ENCODE peak calls at places on chromosomes 5 and 9, in six cellular contexts. E, V, I, X, T and Y are unnamed samples. For H3K9me3, the result is how much of the 10 kb centered on the place peaks cover.

GRCh38 chr5:79151933-79152671 is 40.5 kb downstream of the BHMT start:
- DNase-seq in T (no peak), E (no peak), X (no peak), I (no peak), V (no peak), Y (no peak)

GRCh38 chr5:174404848-174405247 is 319.5 kb upstream of the MSX2 start:
- DNase-seq in E (no peak), V (no peak), I (no peak), X (no peak), T (no peak), Y (no peak)

GRCh38 chr5:17252543-17252942 is 35.1 kb downstream of the BASP1 start:
- DNase-seq in E (no peak), X (no peak), T (no peak), I (no peak), V (no peak), Y (no peak)

GRCh38 chr5:14560091-14560595 is 21.4 kb upstream of the OTULINL start:
- DNase-seq in X (no peak), V (no peak), T (no peak), E (peak), I (no peak), Y (no peak)

GRCh38 chr9:68416891-68417570 is 60.6 kb downstream of the PGM5 start:
- DNase-seq in V (no peak), T (no peak), I (no peak), X (no peak), E (no peak), Y (no peak)

GRCh38 chr5:6407547-6408259 is 29.4 kb upstream of the MED10 start:
- DNase-seq in I (no peak), T (no peak), X (no peak), E (no peak), V (no peak), Y (no peak)

GRCh38 chr9:36987409-36987808 is 46.7 kb downstream of the PAX5 start:
- DNase-seq in T (no peak), E (no peak), I (no peak), X (no peak), V (no peak), Y (no peak)

GRCh38 chr9:94951591-94952115 is 225.2 kb downstream of the AOPEP start:
- DNase-seq in X (no peak), E (no peak), V (no peak), T (no peak), I (no peak), Y (no peak)

GRCh38 chr9:104075801-104076753 is 18.0 kb upstream of the SMC2 start:
- DNase-seq in T (no peak), X (no peak), E (no peak), V (no peak), I (no peak), Y (no peak)

GRCh38 chr5:131758520-131758900 is 38.3 kb downstream of the FNIP1 start:
- DNase-seq in I (no peak), X (no peak), E (no peak), V (no peak), T (no peak), Y (no peak)

GRCh38 chr9:112505083-112505482 is 18.5 kb downstream of the KIAA1958 start:
- DNase-seq in I (no peak), X (no peak), T (no peak), E (no peak), V (no peak), Y (no peak)

GRCh38 chr9:111052831-111053230 is 14.6 kb upstream of the LPAR1 start:
- DNase-seq in E (no peak), T (no peak), V (no peak), X (no peak), I (no peak), Y (no peak)

GRCh38 chr9:5813837-5814236 is 19.1 kb downstream of the ERMP1 start:
- DNase-seq in T (no peak), V (no peak), I (no peak), X (no peak), E (no peak), Y (no peak)

GRCh38 chr5:167769846-167770420 is 521.5 kb upstream of the WWC1 start:
- DNase-seq in V (no peak), X (no peak), T (no peak), E (no peak), I (no peak), Y (no peak)

GRCh38 chr5:80703747-80704146 is 49.0 kb upstream of the DHFR start:
- DNase-seq in I (no peak), E (no peak), V (no peak), T (no peak), X (no peak), Y (no peak)

GRCh38 chr9:130845901-130846381 is 10.9 kb downstream of the ABL1 start:
- DNase-seq in T (peak), I (no peak), V (no peak), E (no peak), X (no peak), Y (no peak)

GRCh38 chr5:75057551-75057950 is 5.2 kb upstream of the GCNT4 start:
- DNase-seq in X (no peak), T (no peak), V (no peak), E (peak), I (no peak), Y (no peak)

GRCh38 chr9:130118841-130119520 is 53.2 kb upstream of the NCS1 start:
- DNase-seq in I (no peak), V (no peak), T (no peak), X (no peak), E (no peak), Y (peak)

GRCh38 chr9:128635266-128636023 is 21.2 kb downstream of the DYNC2I2 start:
- DNase-seq in T (peak), E (no peak), V (peak), X (no peak), I (peak), Y (peak)

GRCh38 chr5:131773805-131774204 is 23.0 kb downstream of the FNIP1 start:
- DNase-seq in I (no peak), E (no peak), X (no peak), V (no peak), T (no peak), Y (no peak)

GRCh38 chr5:154989641-154990040 is 23.9 kb upstream of the KIF4B start:
- DNase-seq in V (no peak), T (no peak), I (no peak), E (no peak), X (no peak), Y (no peak)

GRCh38 chr5:131747180-131748105 is 49.4 kb downstream of the FNIP1 start:
- DNase-seq in X (no peak), E (peak), V (no peak), T (no peak), I (no peak), Y (no peak)

GRCh38 chr9:104927216-104927911 is 591 bp downstream of the ABCA1 start:
- DNase-seq in I (no peak), E (peak), V (peak), X (no peak), T (peak), Y (peak)

GRCh38 chr5:172404746-172405145 is 49.6 kb downstream of the SH3PXD2B start:
- DNase-seq in X (no peak), I (no peak), E (no peak), T (no peak), V (no peak), Y (no peak)

GRCh38 chr9:14652729-14653377 is 40.4 kb downstream of the ZDHHC21 start:
- DNase-seq in T (no peak), E (no peak), X (no peak), V (no peak), I (no peak), Y (no peak)

GRCh38 chr9:81312346-81312745 is 377.0 kb downstream of the TLE1 start:
- DNase-seq in X (no peak), I (no peak), V (no peak), T (no peak), E (no peak), Y (no peak)

GRCh38 chr9:131333771-131334567 is 44.4 kb downstream of the PLPP7 start:
- DNase-seq in V (peak), T (no peak), E (no peak), X (no peak), I (no peak), Y (peak)

GRCh38 chr9:27943544-27943943 is 370.3 kb upstream of the C9orf72 start:
- DNase-seq in X (no peak), E (no peak), T (no peak), V (no peak), I (no peak), Y (no peak)

GRCh38 chr5:137696481-137696880 is 39.4 kb downstream of the KLHL3 start:
- DNase-seq in I (no peak), X (no peak), V (no peak), T (no peak), E (no peak), Y (no peak)

GRCh38 chr9:20981486-20981885 is 50.0 kb downstream of the HACD4 start:
- DNase-seq in V (peak), I (no peak), X (no peak), T (no peak), E (no peak), Y (peak)

GRCh38 chr9:115952667-115953316 is 200.8 kb upstream of the PAPPA start:
- DNase-seq in I (no peak), E (no peak), T (peak), X (no peak), V (no peak), Y (no peak)

GRCh38 chr5:174829511-174829864 is 105.1 kb downstream of the MSX2 start:
- DNase-seq in E (no peak), I (no peak), T (no peak), V (no peak), X (no peak), Y (no peak)

GRCh38 chr5:119454171-119454570 is 1.9 kb downstream of the HSD17B4 start:
- DNase-seq in V (no peak), T (no peak), E (no peak), X (no peak), I (no peak), Y (no peak)

GRCh38 chr9:15977438-15977837 is 424.6 kb downstream of the CCDC171 start:
- DNase-seq in X (no peak), I (no peak), E (no peak), T (no peak), V (no peak), Y (no peak)

GRCh38 chr5:14293279-14293678 is 150.1 kb downstream of the TRIO start:
- DNase-seq in T (no peak), X (no peak), E (no peak), I (no peak), V (no peak), Y (no peak)

GRCh38 chr9:123637940-123638634 is 282.1 kb downstream of the CRB2 start:
- DNase-seq in T (no peak), I (no peak), E (peak), X (peak), V (no peak), Y (no peak)

GRCh38 chr5:82164109-82164956 is 113.8 kb downstream of the RPS23 start:
- DNase-seq in X (no peak), T (peak), V (no peak), E (no peak), I (no peak), Y (no peak)

GRCh38 chr5:173268750-173269580 is 34.0 kb upstream of the NKX2-5 start:
- DNase-seq in T (no peak), E (no peak), I (no peak), V (no peak), X (no peak), Y (no peak)

DNA sequence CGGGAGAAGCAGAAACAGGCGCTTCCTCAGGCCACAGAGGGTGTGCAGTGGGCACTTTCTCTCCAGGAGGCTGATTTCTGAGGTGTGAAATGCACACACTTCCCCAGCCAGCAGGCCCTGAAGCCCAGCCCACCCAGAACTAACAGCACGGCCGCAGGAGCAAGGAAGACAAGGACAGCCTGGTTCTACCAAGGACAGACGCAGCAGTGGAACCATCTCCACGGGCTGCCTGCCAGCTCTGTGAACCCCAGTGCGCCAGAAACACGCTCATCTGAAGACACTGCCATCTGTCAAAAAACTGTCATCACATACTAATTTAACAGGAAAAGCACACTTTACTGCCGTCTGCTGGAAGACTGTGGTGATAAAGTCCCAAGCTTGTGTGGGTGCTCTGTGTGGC is 40.7 kb downstream of the MAPK9 start:
- DNase-seq in X (no peak), I (no peak), T (no peak), E (no peak), V (no peak), Y (peak)
- H3K9me3 ChIP-seq in X (under half), I (half or more), T (half or more), E (under half), V (half or more), Y (half or more)

GRCh38 chr5:146409081-146409671 is 38.0 kb upstream of the TCERG1 start:
- DNase-seq in V (no peak), I (no peak), E (no peak), T (no peak), X (no peak), Y (no peak)
- H3K4me3 ChIP-seq in V (no peak), I (no peak), E (no peak), T (no peak), X (no peak), Y (no peak)

DNA sequence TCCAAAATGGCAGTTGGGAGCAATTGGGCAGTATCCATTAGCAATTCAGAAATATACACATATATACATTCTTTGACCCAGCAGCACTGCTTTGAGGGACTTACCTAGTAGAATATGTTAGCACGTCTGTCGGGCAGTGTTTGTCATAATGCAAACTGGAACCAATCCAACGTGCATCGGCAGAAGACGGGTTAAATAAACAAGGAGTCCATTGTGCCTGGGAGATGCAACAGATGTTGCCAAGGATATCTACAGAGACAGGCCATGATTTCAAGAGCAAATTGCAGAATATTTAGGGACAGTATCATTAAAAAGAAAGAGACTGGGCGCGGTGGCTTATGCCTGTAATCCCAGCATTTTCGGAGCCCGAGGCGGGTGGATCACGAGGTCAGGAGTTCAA is 107.0 kb downstream of the COL5A1 start:
- DNase-seq in V (no peak), E (no peak), X (no peak), I (no peak), T (no peak), Y (no peak)
- H3K9me3 ChIP-seq in V (under half), E (under half), X (under half), I (under half), T (under half), Y (under half)

DNA sequence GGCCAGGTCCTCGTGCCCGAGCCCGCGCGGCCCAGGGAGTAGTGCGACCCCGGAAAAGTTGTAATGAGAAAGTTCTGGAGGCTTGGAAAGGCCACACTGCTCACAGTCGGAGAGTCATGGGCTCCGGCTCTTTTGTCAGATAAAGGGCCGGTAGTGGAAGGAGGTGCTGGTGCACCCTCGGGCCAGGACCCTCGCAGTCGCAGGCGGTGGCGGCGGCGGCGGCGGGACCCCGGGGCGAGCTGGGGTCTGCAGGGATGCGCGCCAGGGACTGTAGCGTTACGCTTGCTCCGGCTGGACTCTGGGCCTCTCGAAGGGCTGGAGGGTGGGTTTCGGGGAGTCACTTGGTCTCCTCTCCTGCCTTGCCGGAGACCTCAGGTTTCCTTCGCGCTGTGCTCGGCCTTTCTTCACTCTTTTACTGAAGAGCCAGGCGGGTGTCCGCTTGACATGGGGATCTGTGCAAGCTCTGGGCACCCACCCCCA is 1.5 kb downstream of the RORB start:
- DNase-seq in E (no peak), V (no peak), X (no peak), I (no peak), T (no peak), Y (no peak)
- H3K4me3 ChIP-seq in E (no peak), V (peak), X (no peak), I (peak), T (peak), Y (peak)

DNA sequence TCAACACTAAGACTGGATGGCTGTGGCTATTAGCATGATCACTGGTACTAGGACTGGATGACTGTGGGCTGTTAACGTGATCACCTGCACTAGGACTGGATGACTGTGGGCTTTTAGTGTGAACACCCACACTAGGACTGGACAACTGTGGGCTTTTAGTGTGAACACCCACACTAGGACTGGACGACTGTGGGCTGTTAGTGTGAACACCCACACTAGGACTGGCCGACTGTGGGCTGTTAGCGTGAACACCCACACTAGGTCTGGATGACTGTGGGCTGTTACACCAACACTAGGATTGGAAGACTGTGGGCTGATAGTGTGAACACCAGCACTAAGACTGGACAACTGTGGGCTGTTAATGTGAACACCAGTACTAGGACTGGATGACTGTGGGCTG is 329.2 kb downstream of the OSTF1 start:
- DNase-seq in V (no peak), E (no peak), I (no peak), T (no peak), X (no peak), Y (no peak)
- H3K9me3 ChIP-seq in V (under half), E (under half), I (under half), T (under half), X (under half), Y (under half)

GRCh38 chr5:52786937-52787599 is 648 bp upstream of the ITGA1 start:
- DNase-seq in X (no peak), I (peak), E (peak), T (no peak), V (peak), Y (no peak)

GRCh38 chr5:52788505-52788821 is 747 bp downstream of the ITGA1 start:
- DNase-seq in T (no peak), E (no peak), V (no peak), I (no peak), X (no peak), Y (no peak)

GRCh38 chr5:52789378-52789777 is 1.7 kb downstream of the ITGA1 start:
- DNase-seq in E (no peak), X (no peak), V (no peak), T (no peak), I (no peak), Y (no peak)

GRCh38 chr5:52786391-52786790 is 1.3 kb upstream of the ITGA1 start:
- DNase-seq in T (no peak), I (no peak), V (no peak), X (no peak), E (no peak), Y (no peak)

DNA sequence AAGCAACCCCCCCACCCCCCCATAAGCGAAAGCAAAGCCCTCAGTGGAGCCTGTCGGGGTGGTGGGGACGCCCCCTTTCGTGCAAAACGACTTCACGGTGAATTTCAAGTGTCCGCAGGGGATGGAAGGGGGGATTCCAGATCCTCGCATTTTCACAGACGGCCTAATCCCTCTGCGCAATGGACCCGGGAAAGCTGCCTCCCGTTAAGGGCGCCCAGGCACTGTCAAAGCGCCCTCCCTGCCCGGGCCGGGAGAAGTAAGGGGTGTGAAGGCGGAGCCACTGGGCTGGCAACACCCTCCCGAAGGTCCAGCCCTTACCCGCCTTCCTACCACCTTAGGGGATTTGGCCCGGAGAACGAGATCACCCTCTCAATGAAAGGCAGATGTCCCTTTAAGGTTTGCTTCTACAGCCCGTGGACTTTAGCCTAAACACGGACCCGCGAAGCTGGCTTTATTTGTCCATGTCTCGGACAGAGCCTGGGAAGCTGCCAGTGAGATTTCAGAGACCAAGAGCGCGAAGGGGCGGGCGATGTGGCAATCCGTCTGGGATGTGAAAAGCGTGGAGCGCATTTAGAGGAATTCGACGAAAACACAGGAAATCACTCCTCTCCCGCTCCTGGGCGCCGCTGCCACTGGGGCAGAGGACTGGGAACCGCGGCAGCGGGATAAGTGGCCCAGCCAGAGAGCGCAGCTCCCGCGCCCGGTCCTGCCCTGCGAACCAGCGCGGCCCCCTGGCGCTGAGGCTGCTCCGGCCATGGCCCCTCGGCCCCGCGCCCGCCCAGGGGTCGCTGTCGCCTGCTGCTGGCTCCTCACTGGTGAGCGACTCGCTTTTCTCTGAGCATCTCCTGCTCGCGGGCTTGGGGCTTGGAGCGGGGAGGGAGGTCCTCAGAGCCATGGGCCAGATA is at the start of the genes ITGA1 and PELO:
- DNase-seq in T (peak), E (peak), X (no peak), V (peak), I (peak), Y (peak)
- H3K4me3 ChIP-seq in T (peak), E (peak), X (peak), V (peak), I (peak), Y (peak)

DNA sequence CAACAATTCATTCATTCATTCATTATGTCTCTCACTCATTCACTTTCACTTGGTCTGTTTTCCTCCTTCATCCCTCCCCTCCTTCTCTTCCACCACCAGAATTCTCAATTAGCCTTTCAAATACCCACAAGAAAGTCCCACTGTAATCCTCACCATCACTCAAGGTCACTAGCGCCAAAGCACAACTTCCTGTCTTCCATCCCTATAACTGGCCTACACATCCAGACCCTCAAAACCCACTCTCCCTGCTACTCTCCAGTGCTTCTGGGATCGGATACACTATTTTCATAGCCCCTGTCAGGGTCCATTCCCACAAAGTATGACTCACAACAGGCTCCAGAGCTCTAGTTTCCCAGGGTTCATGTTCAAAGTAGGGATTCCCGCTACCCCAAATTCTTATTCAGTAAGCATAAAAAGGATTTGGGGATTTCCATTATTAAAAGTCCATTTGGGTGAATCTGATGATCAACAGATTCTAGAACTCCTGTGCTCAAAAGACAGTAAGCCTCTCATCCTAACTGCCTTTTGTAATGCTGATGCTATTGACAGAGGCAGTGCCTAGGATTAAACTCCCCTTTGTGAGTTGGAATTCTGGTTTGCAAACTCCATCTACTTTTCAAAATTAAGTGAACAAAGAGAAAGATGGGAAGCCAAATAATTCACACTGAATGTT is 250.9 kb downstream of the SEMA5A start:
- DNase-seq in X (no peak), V (no peak), T (no peak), I (no peak), E (no peak), Y (no peak)
- H3K9me3 ChIP-seq in X (under half), V (under half), T (under half), I (under half), E (under half), Y (under half)